ENCODE peak calls at places on chromosomes 6 and 20, in eight cellular contexts. U, T, G, K, X, D, A and C are unnamed samples. For H3K9me3, the result is how much of the 10 kb centered on the place peaks cover.

GRCh38 chr6:22764521-22764920 is 195.2 kb downstream of the HDGFL1 start:
- DNase-seq in U (peak), T (no peak), G (peak), K (peak), X (no peak), D (peak), A (no peak), C (peak)

GRCh38 chr20:60117040-60117439 is 158.8 kb downstream of the CDH26 start:
- DNase-seq in U (peak), T (peak), G (peak), K (no peak), X (no peak), D (no peak), A (no peak), C (no peak)

GRCh38 chr6:43845646-43846045 is 75.6 kb downstream of the VEGFA start:
- DNase-seq in U (no peak), T (no peak), G (no peak), K (no peak), X (no peak), D (no peak), A (no peak), C (no peak)

GRCh38 chr6:31452859-31453258 is 45.1 kb upstream of the MICB start:
- DNase-seq in U (no peak), T (no peak), G (no peak), K (no peak), X (no peak), D (no peak), A (no peak), C (no peak)

GRCh38 chr6:157711060-157711459 is 112.0 kb upstream of the SNX9 start:
- DNase-seq in U (no peak), T (no peak), G (no peak), K (no peak), X (no peak), D (no peak), A (peak), C (no peak)

GRCh38 chr6:65006788-65007187 is 700.2 kb downstream of the EYS start:
- DNase-seq in U (no peak), T (no peak), G (no peak), K (no peak), X (peak), D (no peak), A (no peak), C (no peak)

GRCh38 chr6:3022765-3023662 is 23.3 kb downstream of the NQO2 start:
- DNase-seq in U (no peak), T (no peak), G (peak), K (no peak), X (no peak), D (no peak), A (no peak), C (no peak)

GRCh38 chr20:15240801-15241200 is 903.4 kb upstream of the FLRT3 start:
- DNase-seq in U (no peak), T (no peak), G (peak), K (no peak), X (no peak), D (no peak), A (no peak), C (no peak)

GRCh38 chr6:85641522-85641915 is 1.2 kb downstream of the SYNCRIP start:
- DNase-seq in U (peak), T (no peak), G (no peak), K (peak), X (peak), D (no peak), A (no peak), C (no peak)

GRCh38 chr20:46350201-46350985 is 42.1 kb upstream of the CDH22 start:
- DNase-seq in U (peak), T (no peak), G (peak), K (peak), X (peak), D (peak), A (peak), C (peak)

GRCh38 chr20:32622585-32623468 is 37.7 kb upstream of the NOL4L start:
- DNase-seq in U (no peak), T (no peak), G (no peak), K (no peak), X (no peak), D (no peak), A (no peak), C (peak)

GRCh38 chr6:118775381-118775780 is 118.6 kb upstream of the ASF1A start:
- DNase-seq in U (no peak), T (no peak), G (no peak), K (no peak), X (no peak), D (no peak), A (no peak), C (no peak)

GRCh38 chr6:33966536-33966935 is 162.7 kb upstream of the MLN start:
- DNase-seq in U (no peak), T (no peak), G (no peak), K (no peak), X (peak), D (no peak), A (no peak), C (no peak)

GRCh38 chr6:71410164-71410566 is 121.6 kb downstream of the OGFRL1 start:
- DNase-seq in U (peak), T (no peak), G (no peak), K (no peak), X (no peak), D (no peak), A (no peak), C (no peak)

GRCh38 chr20:63703471-63703975 is 4.3 kb downstream of the ARFRP1 start:
- DNase-seq in U (no peak), T (no peak), G (no peak), K (no peak), X (no peak), D (no peak), A (peak), C (no peak)

GRCh38 chr20:63792866-63793265 is 38.2 kb downstream of the ZBTB46 start:
- DNase-seq in U (no peak), T (no peak), G (no peak), K (no peak), X (no peak), D (no peak), A (no peak), C (no peak)

GRCh38 chr20:5328228-5328627 is 11.5 kb upstream of the PROKR2 start:
- DNase-seq in U (no peak), T (no peak), G (no peak), K (no peak), X (no peak), D (no peak), A (no peak), C (no peak)

GRCh38 chr6:24777227-24777626 is 2.5 kb downstream of the GMNN start:
- DNase-seq in U (no peak), T (no peak), G (peak), K (no peak), X (no peak), D (no peak), A (no peak), C (no peak)

GRCh38 chr20:59785986-59786753 is 147.3 kb downstream of the SYCP2 start:
- DNase-seq in U (no peak), T (no peak), G (no peak), K (no peak), X (peak), D (no peak), A (peak), C (no peak)

GRCh38 chr20:8304124-8304800 is 172.2 kb downstream of the PLCB1 start:
- DNase-seq in U (no peak), T (no peak), G (peak), K (no peak), X (no peak), D (peak), A (no peak), C (no peak)

GRCh38 chr6:26249959-26250805 is 114.8 kb upstream of the BTN3A2 start:
- DNase-seq in U (peak), T (peak), G (peak), K (peak), X (peak), D (peak), A (peak), C (peak)

GRCh38 chr6:110518281-110518623 is 41.8 kb upstream of the SLC22A16 start:
- DNase-seq in U (peak), T (peak), G (peak), K (no peak), X (no peak), D (peak), A (no peak), C (no peak)

GRCh38 chr6:89495961-89496535 is 63.1 kb downstream of the ANKRD6 start:
- DNase-seq in U (no peak), T (no peak), G (no peak), K (peak), X (no peak), D (no peak), A (no peak), C (no peak)

GRCh38 chr6:118650500-118651281 is 700 bp downstream of the CEP85L start:
- DNase-seq in U (peak), T (peak), G (peak), K (no peak), X (peak), D (peak), A (peak), C (peak)

GRCh38 chr6:169158182-169158573 is 95.5 kb downstream of the THBS2 start:
- DNase-seq in U (peak), T (no peak), G (peak), K (peak), X (peak), D (peak), A (no peak), C (no peak)

GRCh38 chr6:17988422-17988944 is 1.0 kb upstream of the KIF13A start:
- DNase-seq in U (no peak), T (no peak), G (no peak), K (no peak), X (no peak), D (no peak), A (peak), C (no peak)

GRCh38 chr20:380763-381580 is 412 bp downstream of the TRIB3 start:
- DNase-seq in U (peak), T (peak), G (peak), K (peak), X (peak), D (peak), A (peak), C (peak)

GRCh38 chr6:166387642-166388325 is 5.0 kb upstream of the MPC1 start:
- DNase-seq in U (no peak), T (no peak), G (no peak), K (no peak), X (no peak), D (no peak), A (no peak), C (no peak)

GRCh38 chr6:25413506-25413905 is 134.3 kb downstream of the CARMIL1 start:
- DNase-seq in U (no peak), T (no peak), G (peak), K (no peak), X (no peak), D (no peak), A (no peak), C (no peak)

GRCh38 chr6:25012657-25013056 is 76.9 kb upstream of the RIPOR2 start:
- DNase-seq in U (peak), T (no peak), G (peak), K (peak), X (no peak), D (peak), A (no peak), C (peak)

DNA sequence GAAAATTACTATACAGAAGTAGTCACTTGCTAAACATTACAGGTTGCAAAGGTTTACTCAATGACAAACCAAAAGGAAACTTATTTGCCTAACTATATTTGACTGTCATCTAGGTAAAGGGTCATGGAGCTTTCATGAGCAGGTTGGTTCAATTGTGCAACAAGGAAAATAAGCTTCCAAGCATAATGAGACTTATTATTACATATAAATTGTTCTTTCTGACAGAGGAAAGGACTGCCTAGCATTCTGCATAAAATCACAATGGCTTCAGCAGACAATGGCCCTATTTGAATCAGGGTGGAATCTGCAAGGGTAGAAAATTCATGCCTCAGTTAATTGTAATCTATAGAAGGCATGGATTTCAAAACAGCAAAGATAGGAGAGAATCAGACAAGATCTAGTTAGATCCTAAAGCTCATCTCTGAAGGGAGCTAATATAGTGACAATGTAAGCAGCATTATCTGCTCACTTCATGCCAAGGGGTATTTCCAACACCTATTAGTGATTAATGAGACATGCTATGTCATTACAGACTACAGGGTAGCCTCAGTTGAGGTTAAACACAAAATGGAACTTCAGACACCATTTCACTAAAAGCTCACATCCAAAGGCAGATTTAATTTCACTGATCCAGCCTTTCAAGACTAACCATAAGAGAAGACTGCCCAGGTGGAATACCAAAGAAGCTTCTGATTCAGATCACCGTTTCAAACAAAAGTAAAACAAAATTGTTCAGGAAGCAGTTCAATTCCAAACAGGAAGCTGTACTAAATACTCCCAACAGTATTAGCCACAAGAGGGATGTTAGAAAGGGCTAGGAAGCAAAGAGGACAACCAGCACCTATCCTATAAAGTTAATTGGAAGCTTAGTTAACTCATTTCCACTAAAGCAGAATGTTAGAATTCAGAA is 8.5 kb downstream of the STAU1 start:
- DNase-seq in U (no peak), T (no peak), G (no peak), K (peak), X (no peak), D (no peak), A (no peak), C (no peak)
- H3K4me3 ChIP-seq in U (no peak), T (no peak), G (no peak), K (no peak), X (no peak), D (no peak), A (no peak), C (no peak)

DNA sequence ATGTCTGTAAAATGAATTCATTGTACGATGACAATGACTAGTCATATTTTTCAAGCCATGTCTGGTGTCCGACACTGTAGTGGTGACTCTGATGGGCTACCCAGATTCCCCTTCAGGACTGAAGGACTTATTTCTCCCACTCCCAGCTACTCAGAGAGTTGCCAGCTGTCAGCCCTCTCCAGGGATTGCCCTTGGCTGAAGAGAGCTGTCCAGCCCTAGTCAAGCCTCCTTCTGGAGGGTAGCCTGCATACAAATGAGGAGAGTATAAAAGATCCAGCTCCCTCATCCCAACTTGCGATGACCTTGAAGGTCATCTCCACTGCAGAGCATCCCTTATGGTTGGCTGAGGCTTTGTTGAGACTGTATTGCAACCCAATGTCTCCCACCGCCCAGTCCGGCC is 29.9 kb downstream of the JPH2 start:
- DNase-seq in U (no peak), T (no peak), G (no peak), K (no peak), X (no peak), D (no peak), A (no peak), C (no peak)
- H3K9me3 ChIP-seq in U (under half), T (under half), G (under half), K (under half), X (under half), D (under half), A (under half), C (under half)

GRCh38 chr6:13537527-13537897 is 36.9 kb upstream of the SIRT5 start:
- DNase-seq in U (no peak), T (no peak), G (no peak), K (peak), X (no peak), D (no peak), A (no peak), C (no peak)

GRCh38 chr6:13536796-13537526 is 37.4 kb upstream of the SIRT5 start:
- DNase-seq in U (no peak), T (no peak), G (peak), K (no peak), X (no peak), D (no peak), A (no peak), C (no peak)

GRCh38 chr6:13535306-13535705 is 39.1 kb upstream of the SIRT5 start:
- DNase-seq in U (no peak), T (no peak), G (no peak), K (no peak), X (no peak), D (no peak), A (no peak), C (no peak)

GRCh38 chr6:13531956-13532355 is 42.4 kb upstream of the SIRT5 start:
- DNase-seq in U (no peak), T (no peak), G (no peak), K (no peak), X (peak), D (no peak), A (no peak), C (no peak)

GRCh38 chr6:13534536-13534935 is 39.9 kb upstream of the SIRT5 start:
- DNase-seq in U (no peak), T (no peak), G (no peak), K (no peak), X (no peak), D (no peak), A (no peak), C (no peak)
- H3K4me3 ChIP-seq in U (no peak), T (no peak), G (no peak), K (no peak), X (no peak), D (no peak), A (no peak), C (no peak)

GRCh38 chr6:829646-830045 is 136.7 kb upstream of the EXOC2 start:
- DNase-seq in U (no peak), T (no peak), G (no peak), K (no peak), X (peak), D (no peak), A (no peak), C (no peak)
- H3K9me3 ChIP-seq in U (under half), T (under half), G (under half), K (under half), X (under half), D (under half), A (under half), C (under half)